ENCODE peak calls at places on chromosomes 2 and 18, in five cellular contexts. E, T, J, B and P are unnamed samples.

GRCh38 chr2:108594982-108595464 is 60.8 kb downstream of the LIMS1 start:
- DNase-seq in E (no peak), T (no peak), J (peak; percentile 92), B (peak; percentile 55), P (peak; percentile 52)

GRCh38 chr2:60486067-60486466 is 67.4 kb downstream of the BCL11A start:
- DNase-seq in E (no peak), T (no peak), J (no peak), B (no peak), P (no peak)

GRCh38 chr2:112679484-112679883 is 33.7 kb downstream of the SLC20A1 start:
- DNase-seq in E (no peak), T (no peak), J (no peak), B (no peak), P (peak; percentile 80)

GRCh38 chr2:50564781-50565180 is 467.2 kb downstream of the NRXN1 start:
- DNase-seq in E (no peak), T (no peak), J (no peak), B (no peak), P (no peak)

GRCh38 chr18:23311346-23312103 is 141.6 kb upstream of the RIOK3 start:
- DNase-seq in E (no peak), T (no peak), J (peak; percentile 95), B (no peak), P (peak; percentile 97)

GRCh38 chr18:35024965-35025364 is 16.2 kb upstream of the MAPRE2 start:
- DNase-seq in E (no peak), T (peak; percentile 81), J (peak; percentile 89), B (no peak), P (peak; percentile 54)

GRCh38 chr2:37711831-37712230 is 40.4 kb upstream of the CDC42EP3 start:
- DNase-seq in E (no peak), T (no peak), J (peak; percentile 64), B (no peak), P (no peak)

GRCh38 chr2:25326326-25327013 is 15.3 kb downstream of the DNMT3A start:
- DNase-seq in E (peak; percentile 17), T (no peak), J (no peak), B (no peak), P (no peak)

GRCh38 chr18:33495278-33495677 is 54.8 kb upstream of the CCDC178 start:
- DNase-seq in E (no peak), T (no peak), J (peak; percentile 42), B (peak; percentile 66), P (peak; percentile 42)

GRCh38 chr2:226781471-226781870 is 18.1 kb downstream of the IRS1 start:
- DNase-seq in E (no peak), T (no peak), J (no peak), B (no peak), P (no peak)

GRCh38 chr2:130327703-130328527 is 14.8 kb upstream of the IMP4 start:
- DNase-seq in E (no peak), T (no peak), J (peak; percentile 43), B (peak; percentile 18), P (peak; percentile 47)

GRCh38 chr2:85765081-85765731 is 11.4 kb downstream of the ATOH8 start:
- DNase-seq in E (peak; percentile 56), T (no peak), J (no peak), B (peak; percentile 67), P (no peak)

GRCh38 chr2:74944987-74945782 is 13.3 kb upstream of the POLE4 start:
- DNase-seq in E (no peak), T (no peak), J (peak; percentile 36), B (no peak), P (no peak)

GRCh38 chr18:67035026-67035425 is 431.1 kb upstream of the CDH19 start:
- DNase-seq in E (no peak), T (no peak), J (no peak), B (no peak), P (no peak)

GRCh38 chr2:57100436-57100835 is 916.6 kb downstream of the CCDC85A start:
- DNase-seq in E (no peak), T (no peak), J (no peak), B (no peak), P (no peak)

GRCh38 chr2:15205562-15205961 is 355.6 kb downstream of the NBAS start:
- DNase-seq in E (no peak), T (no peak), J (no peak), B (no peak), P (no peak)

GRCh38 chr2:233455006-233455405 is 100.7 kb downstream of the DGKD start:
- DNase-seq in E (no peak), T (no peak), J (no peak), B (no peak), P (no peak)

GRCh38 chr2:239730897-239731296 is 294.2 kb downstream of the NDUFA10 start:
- DNase-seq in E (peak; percentile 26), T (no peak), J (no peak), B (no peak), P (no peak)

GRCh38 chr2:128317186-128317897 is 1.3 kb downstream of the HS6ST1 start:
- DNase-seq in E (peak; percentile 89), T (peak; percentile 43), J (no peak), B (peak; percentile 32), P (no peak)

GRCh38 chr2:101038455-101039255 is 36.6 kb downstream of the RPL31 start:
- DNase-seq in E (no peak), T (no peak), J (peak; percentile 19), B (no peak), P (peak; percentile 48)

GRCh38 chr2:65669574-65669973 is 237.2 kb upstream of the SPRED2 start:
- DNase-seq in E (no peak), T (no peak), J (no peak), B (no peak), P (no peak)

GRCh38 chr18:79940814-79941472 is 10.5 kb downstream of the SLC66A2 start:
- DNase-seq in E (peak; percentile 61), T (peak; percentile 23), J (no peak), B (no peak), P (no peak)

GRCh38 chr18:79942786-79943607 is 8.5 kb downstream of the SLC66A2 start:
- DNase-seq in E (no peak), T (peak; percentile 28), J (no peak), B (no peak), P (no peak)

GRCh38 chr18:6732952-6733351 is 3.4 kb downstream of the ARHGAP28 start:
- DNase-seq in E (no peak), T (no peak), J (no peak), B (no peak), P (no peak)

GRCh38 chr18:6728809-6729246 is 688 bp upstream of the ARHGAP28 start:
- DNase-seq in E (no peak), T (no peak), J (no peak), B (no peak), P (no peak)

GRCh38 chr18:6731197-6731596 is 1.7 kb downstream of the ARHGAP28 start:
- DNase-seq in E (no peak), T (no peak), J (peak; percentile 96), B (no peak), P (peak; percentile 79)

GRCh38 chr18:6728318-6728717 is 1.2 kb upstream of the ARHGAP28 start:
- DNase-seq in E (no peak), T (no peak), J (no peak), B (no peak), P (no peak)

GRCh38 chr18:6729247-6730091 is at the start of gene ARHGAP28:
- DNase-seq in E (peak; percentile 96), T (peak; percentile 70), J (peak; percentile 79), B (peak; percentile 96), P (peak; percentile 80)
- TF ChIP-seq CTCF in E (no peak), T (no peak), J (no peak), B (peak; percentile 32), P (no peak)

DNA sequence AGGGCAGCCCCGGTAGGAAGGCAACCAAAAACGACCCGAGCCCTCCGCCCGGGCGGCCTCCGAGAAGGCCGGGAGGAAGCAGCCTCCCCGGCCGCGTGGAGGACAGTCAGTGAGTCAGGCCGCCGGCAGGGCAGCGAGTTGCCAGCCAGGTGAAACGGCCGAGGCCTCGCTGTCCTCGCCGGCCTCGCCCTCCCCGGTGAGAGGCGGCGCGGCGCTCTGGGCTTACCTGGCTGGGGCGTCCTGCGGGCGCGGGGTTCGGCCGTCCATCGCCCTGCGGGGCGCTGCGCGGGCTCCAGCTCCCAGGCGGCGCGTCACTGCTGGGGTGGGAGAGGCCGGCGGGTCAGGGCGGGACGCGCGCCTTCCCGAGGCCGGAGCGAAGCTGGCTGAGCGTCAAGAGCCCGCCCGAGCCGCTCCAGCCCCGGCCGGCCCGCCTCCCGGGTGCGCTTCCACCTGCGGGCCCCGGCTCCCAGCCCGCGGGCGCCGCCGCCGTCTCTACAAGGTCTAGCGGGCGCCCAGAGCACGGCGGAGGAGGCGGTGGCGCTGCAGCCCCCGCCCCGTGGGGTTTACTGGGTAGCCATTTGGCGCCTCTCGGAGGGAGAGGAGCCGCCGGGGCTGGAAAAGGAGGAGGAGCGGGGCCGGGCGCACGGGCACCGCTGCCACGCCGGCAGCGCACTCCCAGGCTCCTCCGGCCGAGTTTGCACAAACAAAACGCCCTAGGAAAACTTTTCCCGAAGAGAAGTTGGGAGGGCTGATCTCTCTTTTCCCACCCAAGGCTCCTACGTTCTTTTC is 499 bp downstream of the COBLL1 start:
- DNase-seq in E (peak; percentile 94), T (peak; percentile 86), J (peak; percentile 27), B (peak; percentile 93), P (peak; percentile 76)
- TF ChIP-seq CTCF in E (no peak), T (no peak), J (no peak), B (no peak), P (no peak)

GRCh38 chr18:36770315-36770946 is 58.4 kb downstream of the TPGS2 start:
- DNase-seq in E (no peak), T (no peak), J (no peak), B (no peak), P (no peak)

GRCh38 chr18:36769172-36769571 is 59.6 kb downstream of the TPGS2 start:
- DNase-seq in E (no peak), T (no peak), J (peak; percentile 77), B (no peak), P (peak; percentile 16)

GRCh38 chr18:36771246-36771645 is 57.6 kb downstream of the TPGS2 start:
- DNase-seq in E (no peak), T (no peak), J (no peak), B (no peak), P (no peak)

GRCh38 chr18:36772339-36772738 is 56.5 kb downstream of the TPGS2 start:
- DNase-seq in E (no peak), T (no peak), J (peak; percentile 46), B (no peak), P (no peak)

GRCh38 chr18:36769611-36770314 is 59.0 kb downstream of the TPGS2 start:
- DNase-seq in E (no peak), T (no peak), J (no peak), B (peak; percentile 40), P (peak; percentile 38)
- TF ChIP-seq CTCF in E (peak; percentile 25), T (no peak), J (peak; percentile 13), B (peak; percentile 47), P (no peak)

DNA sequence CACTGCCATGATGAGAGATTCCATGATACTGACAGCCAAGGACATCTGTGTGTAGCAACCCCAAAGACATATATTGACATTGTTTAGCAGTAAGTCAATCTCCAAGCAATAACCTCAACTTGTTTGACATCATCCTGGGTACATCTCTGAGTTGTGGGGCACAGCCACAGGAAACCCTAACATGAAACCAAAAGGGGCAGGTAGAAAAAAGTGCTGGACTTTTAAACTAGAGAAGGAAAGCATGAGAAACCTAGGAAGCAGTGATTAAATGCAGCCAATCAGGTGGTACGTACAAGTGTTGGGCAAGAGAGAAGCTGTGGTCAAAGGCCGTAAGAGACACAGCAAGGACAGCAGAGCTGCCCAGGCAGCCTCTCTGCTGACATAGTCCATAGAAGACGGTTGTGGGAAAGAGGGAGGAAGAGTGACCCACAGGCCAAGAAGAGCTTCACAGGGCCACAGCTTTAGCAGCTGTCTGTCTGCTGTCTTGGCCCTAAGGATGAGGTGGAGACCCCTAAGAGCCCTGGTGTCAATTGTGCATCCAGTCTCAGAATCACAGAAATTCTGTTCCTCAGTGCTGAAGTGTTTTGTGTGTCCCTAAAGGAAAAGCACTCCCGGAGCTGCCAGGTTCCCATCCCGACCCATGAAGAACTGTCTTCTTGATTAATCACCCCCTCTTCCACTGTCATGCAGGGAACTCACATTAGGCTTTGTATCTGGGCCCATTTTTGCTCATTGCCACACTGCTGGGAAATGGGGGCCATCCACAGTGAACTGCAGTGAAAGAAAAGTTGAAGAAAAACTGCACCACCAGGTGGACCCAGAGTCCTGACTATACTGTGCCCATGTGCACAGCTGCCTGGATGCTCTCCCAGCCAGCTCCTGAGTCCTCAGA is 25.4 kb upstream of the CHN1 start:
- DNase-seq in E (no peak), T (no peak), J (peak; percentile 50), B (peak; percentile 65), P (peak; percentile 49)
- TF ChIP-seq CTCF in E (no peak), T (no peak), J (peak; percentile 50), B (peak; percentile 45), P (peak; percentile 28)